ENCODE peak calls at places on chromosomes 2 and 18, in four cellular contexts. W, P, Q and C are unnamed samples.

GRCh38 chr2:119114266-119114665 is 44.3 kb downstream of the C1QL2 start:
- DNase-seq in W (no peak), P (no peak), Q (no peak), C (no peak)

GRCh38 chr18:25222648-25223047 is 129.3 kb downstream of the ZNF521 start:
- DNase-seq in W (no peak), P (no peak), Q (no peak), C (no peak)

GRCh38 chr2:200850512-200851256 is 13.8 kb downstream of the CLK1 start:
- DNase-seq in W (no peak), P (no peak), Q (no peak), C (no peak)

GRCh38 chr2:226911932-226912331 is 76.1 kb downstream of the RHBDD1 start:
- DNase-seq in W (peak), P (no peak), Q (no peak), C (peak)

GRCh38 chr18:46814394-46814793 is 57.5 kb upstream of the ST8SIA5 start:
- DNase-seq in W (peak), P (no peak), Q (no peak), C (no peak)

GRCh38 chr2:28528206-28528605 is 32.3 kb downstream of the PLB1 start:
- DNase-seq in W (no peak), P (no peak), Q (peak), C (no peak)

GRCh38 chr18:56789004-56789888 is 138.1 kb downstream of the WDR7 start:
- DNase-seq in W (peak), P (no peak), Q (no peak), C (peak)

GRCh38 chr2:27844821-27845255 is 45.3 kb downstream of the RBKS start:
- DNase-seq in W (peak), P (no peak), Q (no peak), C (peak)

GRCh38 chr18:25349131-25349925 is 2.6 kb downstream of the ZNF521 start:
- DNase-seq in W (peak), P (no peak), Q (peak), C (no peak)

GRCh38 chr18:7317804-7318231 is 86.9 kb downstream of the LRRC30 start:
- DNase-seq in W (no peak), P (no peak), Q (no peak), C (peak)

GRCh38 chr18:58057291-58057965 is 13.4 kb downstream of the NEDD4L start:
- DNase-seq in W (no peak), P (no peak), Q (no peak), C (no peak)

GRCh38 chr2:181657379-181657778 is 474 bp upstream of the CERKL start:
- DNase-seq in W (no peak), P (no peak), Q (no peak), C (no peak)

GRCh38 chr18:37385846-37386435 is 179.7 kb downstream of the CELF4 start:
- DNase-seq in W (peak), P (no peak), Q (no peak), C (peak)

GRCh38 chr2:72778410-72778809 is 47.4 kb downstream of the EXOC6B start:
- DNase-seq in W (peak), P (no peak), Q (no peak), C (peak)

GRCh38 chr2:148906136-148906535 is 31.1 kb downstream of the KIF5C start:
- DNase-seq in W (no peak), P (no peak), Q (no peak), C (peak)

GRCh38 chr18:42114310-42114943 is 159.4 kb downstream of the PIK3C3 start:
- DNase-seq in W (peak), P (peak), Q (peak), C (peak)

GRCh38 chr2:1055014-1055595 is 104.5 kb downstream of the SNTG2 start:
- DNase-seq in W (peak), P (no peak), Q (no peak), C (peak)

GRCh38 chr2:128438091-128438490 is 119.4 kb upstream of the HS6ST1 start:
- DNase-seq in W (no peak), P (peak), Q (no peak), C (no peak)

GRCh38 chr2:77552956-77553355 is 30.8 kb upstream of the LRRTM4 start:
- DNase-seq in W (no peak), P (no peak), Q (no peak), C (no peak)

GRCh38 chr2:80217446-80217845 is 87.1 kb downstream of the LRRTM1 start:
- DNase-seq in W (no peak), P (no peak), Q (no peak), C (no peak)

GRCh38 chr2:147636238-147636887 is 208.5 kb upstream of the ACVR2A start:
- DNase-seq in W (peak), P (no peak), Q (no peak), C (peak)

GRCh38 chr2:120935339-120936313 is 200.0 kb downstream of the GLI2 start:
- DNase-seq in W (peak), P (no peak), Q (no peak), C (no peak)

GRCh38 chr2:136653836-136654235 is 111.5 kb upstream of the THSD7B start:
- DNase-seq in W (no peak), P (no peak), Q (no peak), C (no peak)

GRCh38 chr2:241203218-241204009 is 14.9 kb downstream of the ANO7 start:
- DNase-seq in W (no peak), P (no peak), Q (no peak), C (no peak)

DNA sequence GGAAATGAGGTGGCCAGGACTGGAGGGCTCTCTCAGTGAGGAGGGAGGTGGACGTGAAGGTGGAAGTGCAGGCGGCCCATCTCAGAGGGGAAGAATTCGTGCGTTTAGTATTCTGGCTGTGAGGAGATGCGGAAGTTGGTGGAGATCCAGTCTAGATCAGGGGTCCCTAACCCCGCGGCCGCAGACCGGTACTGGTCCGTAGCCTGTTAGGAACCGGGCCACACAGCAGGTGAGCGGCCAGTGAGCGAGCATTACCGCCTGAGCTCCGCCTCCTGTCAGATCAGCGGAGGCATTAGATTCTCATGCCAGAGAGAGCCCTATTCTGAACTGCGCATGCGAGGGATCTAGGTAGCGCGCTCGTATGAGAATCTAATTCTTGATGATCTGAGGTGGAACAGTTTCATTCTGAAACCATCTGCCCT is 1.6 kb upstream of the FHOD3 start:
- DNase-seq in W (no peak), P (no peak), Q (no peak), C (no peak)
- H3K4me3 ChIP-seq in W (no peak), P (no peak), Q (peak), C (no peak)

GRCh38 chr2:237556773-237557632 is 9.4 kb upstream of the PRLH start:
- DNase-seq in W (peak), P (no peak), Q (no peak), C (no peak)
- H3K4me3 ChIP-seq in W (no peak), P (no peak), Q (no peak), C (no peak)

DNA sequence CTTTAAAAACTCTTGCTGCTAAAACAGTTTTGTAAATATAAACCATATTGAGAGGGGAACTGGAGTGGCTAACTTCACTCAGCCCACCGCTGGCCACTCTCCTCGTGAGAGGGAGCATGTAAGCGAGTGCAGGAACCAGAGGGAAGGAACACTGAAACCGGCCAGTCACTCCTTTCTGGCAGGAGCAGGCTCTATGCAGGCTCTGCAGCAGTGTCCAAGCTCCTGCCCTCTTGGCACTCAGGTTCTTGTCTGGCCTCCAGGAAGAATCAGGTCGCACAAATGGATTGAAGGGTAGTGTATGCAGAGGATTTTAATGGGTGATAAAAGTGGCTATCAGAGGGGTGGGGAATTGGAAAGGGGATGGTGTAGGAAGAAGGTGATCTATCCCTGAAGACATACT is 157.7 kb downstream of the TMX3 start:
- DNase-seq in W (no peak), P (no peak), Q (no peak), C (no peak)
- H3K4me3 ChIP-seq in W (no peak), P (no peak), Q (no peak), C (no peak)

GRCh38 chr2:218859556-218859993 is at the start of gene WNT6:
- DNase-seq in W (no peak), P (no peak), Q (no peak), C (peak)

GRCh38 chr2:218858138-218858445 is 1.5 kb upstream of the WNT6 start:
- DNase-seq in W (no peak), P (no peak), Q (no peak), C (no peak)

GRCh38 chr2:218857371-218858137 is 2.1 kb upstream of the WNT6 start:
- DNase-seq in W (no peak), P (no peak), Q (no peak), C (no peak)

GRCh38 chr2:218859994-218860831 is 608 bp downstream of the WNT6 start:
- DNase-seq in W (no peak), P (no peak), Q (no peak), C (no peak)

GRCh38 chr2:218858671-218859555 is 692 bp upstream of the WNT6 start:
- DNase-seq in W (no peak), P (no peak), Q (no peak), C (no peak)
- H3K4me3 ChIP-seq in W (no peak), P (no peak), Q (peak), C (no peak)

DNA sequence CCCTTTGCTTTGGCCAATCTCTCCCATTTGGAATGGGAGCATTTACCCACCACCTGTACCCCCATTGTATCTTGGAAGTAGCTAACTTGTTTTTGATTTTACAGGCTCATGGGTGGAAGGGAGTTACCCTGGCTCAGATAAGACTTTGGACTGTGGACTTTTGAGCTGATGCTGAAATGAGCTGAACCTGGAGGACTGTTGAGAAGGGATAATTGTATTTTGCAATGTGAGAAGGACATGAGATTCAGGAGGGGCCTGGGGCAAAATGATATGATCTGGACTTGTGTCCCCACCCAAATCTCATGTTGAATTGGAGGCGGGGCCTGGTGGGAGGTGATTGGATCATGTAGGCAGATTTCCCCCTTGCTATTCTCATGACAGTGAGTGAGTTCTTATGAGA is 58.6 kb upstream of the ZFP36L2 start:
- DNase-seq in W (no peak), P (no peak), Q (no peak), C (no peak)
- H3K4me3 ChIP-seq in W (no peak), P (no peak), Q (no peak), C (no peak)

GRCh38 chr2:145824384-145824783 is 1304.5 kb upstream of the ZEB2 start:
- DNase-seq in W (no peak), P (no peak), Q (no peak), C (no peak)
- H3K4me3 ChIP-seq in W (no peak), P (no peak), Q (no peak), C (no peak)